ENCODE peak calls at places on chromosome 10, in seven cellular contexts. D, R, Y, J, G, X and K are unnamed samples.

GRCh38 chr10:12482586-12482985 is 133.2 kb downstream of the CAMK1D start:
- DNase-seq in D (no peak), R (no peak), Y (no peak), J (no peak), G (no peak), X (no peak), K (no peak)

GRCh38 chr10:43853369-43853768 is 204.7 kb upstream of the ZNF32 start:
- DNase-seq in D (no peak), R (no peak), Y (no peak), J (no peak), G (no peak), X (no peak), K (no peak)

GRCh38 chr10:71486465-71487114 is 89.9 kb downstream of the CDH23 start:
- DNase-seq in D (peak; percentile 85), R (peak; percentile 59), Y (peak; percentile 28), J (no peak), G (peak; percentile 5), X (peak; percentile 69), K (no peak)

GRCh38 chr10:134743-135600 is at the start of gene ZMYND11:
- DNase-seq in D (peak; percentile 64), R (peak; percentile 65), Y (no peak), J (peak; percentile 82), G (no peak), X (peak; percentile 89), K (peak; percentile 19)

GRCh38 chr10:78964952-78965633 is 103.7 kb upstream of the ZMIZ1 start:
- DNase-seq in D (peak; percentile 33), R (no peak), Y (peak; percentile 12), J (peak; percentile 80), G (no peak), X (no peak), K (no peak)

GRCh38 chr10:43877001-43877400 is 228.3 kb upstream of the ZNF32 start:
- DNase-seq in D (no peak), R (no peak), Y (no peak), J (no peak), G (no peak), X (no peak), K (no peak)

GRCh38 chr10:44975487-44976331 is 2.9 kb downstream of the DEPP1 start:
- DNase-seq in D (no peak), R (no peak), Y (no peak), J (peak; percentile 90), G (no peak), X (no peak), K (no peak)

GRCh38 chr10:49164587-49165188 is 23.5 kb downstream of the TMEM273 start:
- DNase-seq in D (peak; percentile 69), R (peak; percentile 52), Y (no peak), J (no peak), G (no peak), X (no peak), K (no peak)

GRCh38 chr10:96587255-96588059 is 645 bp upstream of the TM9SF3 start:
- DNase-seq in D (no peak), R (peak; percentile 56), Y (peak; percentile 47), J (peak; percentile 91), G (no peak), X (no peak), K (peak; percentile 68)

GRCh38 chr10:36647540-36647939 is 477.9 kb upstream of the ANKRD30A start:
- DNase-seq in D (peak; percentile 12), R (no peak), Y (no peak), J (no peak), G (no peak), X (no peak), K (no peak)

GRCh38 chr10:132699411-132700167 is 86.4 kb downstream of the NKX6-2 start:
- DNase-seq in D (no peak), R (no peak), Y (no peak), J (peak; percentile 57), G (no peak), X (peak; percentile 52), K (no peak)

GRCh38 chr10:122263971-122264370 is 7.1 kb upstream of the BTBD16 start:
- DNase-seq in D (no peak), R (no peak), Y (no peak), J (peak; percentile 20), G (peak; percentile 68), X (no peak), K (no peak)

GRCh38 chr10:85921789-85922188 is 444.8 kb downstream of the GRID1 start:
- DNase-seq in D (no peak), R (no peak), Y (no peak), J (no peak), G (no peak), X (no peak), K (no peak)

GRCh38 chr10:14586901-14587300 is 187.8 kb downstream of the FAM107B start:
- DNase-seq in D (no peak), R (no peak), Y (no peak), J (no peak), G (no peak), X (peak; percentile 85), K (no peak)

GRCh38 chr10:46245381-46245900 is 41.4 kb upstream of the ANTXRL start:
- DNase-seq in D (no peak), R (no peak), Y (no peak), J (no peak), G (no peak), X (no peak), K (no peak)

GRCh38 chr10:119166111-119166500 is 592 bp upstream of the SFXN4 start:
- DNase-seq in D (no peak), R (no peak), Y (no peak), J (no peak), G (no peak), X (no peak), K (no peak)